ENCODE peak calls at places on chromosome 1, in seven cellular contexts. Q is cardiac muscle cell; R is naive thymus-derived CD4-positive, alpha-beta T cell; U is psoas muscle; O is hepatocyte; P is BE2C; N is fibroblast of lung. I is an unnamed sample.

GRCh38 chr1:192474080-192474683 is 101.4 kb upstream of the RGS1 start:
- DNase-seq in Q (peak), R (peak), U (no peak), O (peak), P (no peak), N (peak), I (no peak)

GRCh38 chr1:50503515-50503914 is 80.3 kb upstream of the DMRTA2 start:
- DNase-seq in Q (no peak), R (no peak), U (no peak), O (no peak), P (no peak), N (no peak), I (no peak)

GRCh38 chr1:91750398-91750996 is 135.5 kb downstream of the TGFBR3 start:
- DNase-seq in Q (peak), R (no peak), U (no peak), O (no peak), P (no peak), N (no peak), I (no peak)

GRCh38 chr1:189657715-189658114 is 819.9 kb downstream of the BRINP3 start:
- DNase-seq in Q (no peak), R (no peak), U (no peak), O (no peak), P (no peak), N (no peak), I (no peak)

GRCh38 chr1:33036051-33036525 is 595 bp downstream of the AK2 start:
- DNase-seq in Q (no peak), R (no peak), U (no peak), O (peak), P (no peak), N (peak), I (no peak)

GRCh38 chr1:234780531-234781162 is 170.7 kb upstream of the IRF2BP2 start:
- DNase-seq in Q (no peak), R (no peak), U (peak), O (peak), P (no peak), N (no peak), I (no peak)

GRCh38 chr1:99702221-99702620 is 56.3 kb downstream of the PALMD start:
- DNase-seq in Q (no peak), R (no peak), U (no peak), O (no peak), P (no peak), N (no peak), I (no peak)

GRCh38 chr1:110218739-110219138 is 8.6 kb downstream of the KCNC4 start:
- DNase-seq in Q (no peak), R (no peak), U (no peak), O (peak), P (no peak), N (no peak), I (no peak)

GRCh38 chr1:153919879-153920852 is 2.6 kb downstream of the GATAD2B start:
- DNase-seq in Q (peak), R (peak), U (no peak), O (no peak), P (no peak), N (peak), I (peak)

GRCh38 chr1:15139654-15140350 is 13.7 kb upstream of the TMEM51 start:
- DNase-seq in Q (no peak), R (no peak), U (no peak), O (peak), P (peak), N (no peak), I (no peak)

GRCh38 chr1:245166471-245166885 is 11.7 kb downstream of the KIF26B start:
- DNase-seq in Q (peak), R (no peak), U (no peak), O (peak), P (peak), N (peak), I (no peak)

GRCh38 chr1:17274186-17275170 is 25.6 kb downstream of the PADI3 start:
- DNase-seq in Q (peak), R (no peak), U (no peak), O (peak), P (peak), N (peak), I (no peak)

GRCh38 chr1:218475275-218475674 is 130.1 kb downstream of the TGFB2 start:
- DNase-seq in Q (no peak), R (no peak), U (no peak), O (no peak), P (no peak), N (no peak), I (no peak)

GRCh38 chr1:187153047-187153446 is 324.3 kb downstream of the PLA2G4A start:
- DNase-seq in Q (no peak), R (no peak), U (no peak), O (no peak), P (no peak), N (no peak), I (no peak)

GRCh38 chr1:91864017-91864700 is 21.8 kb downstream of the TGFBR3 start:
- DNase-seq in Q (peak), R (no peak), U (no peak), O (no peak), P (no peak), N (peak), I (no peak)

GRCh38 chr1:56968878-56969495 is 3.2 kb upstream of the C8B start:
- DNase-seq in Q (no peak), R (no peak), U (no peak), O (no peak), P (no peak), N (no peak), I (no peak)

GRCh38 chr1:44227211-44227610 is 13.9 kb downstream of the DMAP1 start:
- DNase-seq in Q (no peak), R (no peak), U (no peak), O (no peak), P (no peak), N (peak), I (no peak)

GRCh38 chr1:220894924-220895256 is 15.6 kb downstream of the HLX start:
- DNase-seq in Q (no peak), R (no peak), U (no peak), O (no peak), P (no peak), N (no peak), I (no peak)

GRCh38 chr1:243851129-243851756 is 1.2 kb upstream of the AKT3 start:
- DNase-seq in Q (no peak), R (no peak), U (no peak), O (no peak), P (no peak), N (peak), I (no peak)

GRCh38 chr1:231058416-231059109 is 18.5 kb upstream of the FAM89A start:
- DNase-seq in Q (no peak), R (no peak), U (no peak), O (peak), P (no peak), N (no peak), I (no peak)

GRCh38 chr1:97412155-97412554 is 508.7 kb downstream of the DPYD start:
- DNase-seq in Q (peak), R (no peak), U (no peak), O (no peak), P (no peak), N (peak), I (no peak)

GRCh38 chr1:208936431-208936830 is 647.1 kb upstream of the CAMK1G start:
- DNase-seq in Q (no peak), R (no peak), U (no peak), O (no peak), P (no peak), N (no peak), I (no peak)

DNA sequence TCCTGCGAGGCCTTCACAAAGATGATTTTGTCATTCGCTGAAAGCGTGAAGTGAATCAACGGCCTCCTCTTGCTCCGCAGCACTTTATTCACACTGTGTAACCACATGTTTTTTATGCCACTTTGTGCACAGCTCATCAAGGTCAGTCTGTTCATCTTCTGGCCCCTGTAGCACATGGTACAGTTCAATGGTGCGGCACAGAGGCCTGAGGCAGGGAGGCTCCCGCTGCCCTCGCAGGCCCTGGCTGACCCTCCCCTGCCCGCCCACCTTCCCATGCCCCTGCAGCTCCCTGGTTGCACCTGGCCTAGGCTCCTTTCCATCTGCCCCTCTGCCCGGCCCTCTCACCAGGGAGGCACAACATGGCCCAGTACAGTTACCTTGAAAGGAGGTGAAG is 87.5 kb downstream of the CD247 start:
- DNase-seq in Q (no peak), R (no peak), U (no peak), O (no peak), P (no peak), N (no peak), I (no peak)
- H3K4me3 ChIP-seq in Q (no peak), R (no peak), U (no peak), O (no peak), P (no peak), N (no peak), I (no peak)

GRCh38 chr1:27427836-27428315 is 35.5 kb downstream of the GPR3 start:
- DNase-seq in Q (no peak), R (no peak), U (no peak), O (no peak), P (no peak), N (no peak), I (no peak)

GRCh38 chr1:27429029-27429425 is 36.6 kb downstream of the GPR3 start:
- DNase-seq in Q (no peak), R (no peak), U (no peak), O (no peak), P (no peak), N (no peak), I (no peak)

GRCh38 chr1:27428316-27429028 is 36.0 kb downstream of the GPR3 start:
- DNase-seq in Q (peak), R (no peak), U (peak), O (peak), P (peak), N (no peak), I (no peak)

GRCh38 chr1:27423701-27424100 is 31.3 kb downstream of the GPR3 start:
- DNase-seq in Q (no peak), R (no peak), U (no peak), O (no peak), P (no peak), N (no peak), I (no peak)

DNA sequence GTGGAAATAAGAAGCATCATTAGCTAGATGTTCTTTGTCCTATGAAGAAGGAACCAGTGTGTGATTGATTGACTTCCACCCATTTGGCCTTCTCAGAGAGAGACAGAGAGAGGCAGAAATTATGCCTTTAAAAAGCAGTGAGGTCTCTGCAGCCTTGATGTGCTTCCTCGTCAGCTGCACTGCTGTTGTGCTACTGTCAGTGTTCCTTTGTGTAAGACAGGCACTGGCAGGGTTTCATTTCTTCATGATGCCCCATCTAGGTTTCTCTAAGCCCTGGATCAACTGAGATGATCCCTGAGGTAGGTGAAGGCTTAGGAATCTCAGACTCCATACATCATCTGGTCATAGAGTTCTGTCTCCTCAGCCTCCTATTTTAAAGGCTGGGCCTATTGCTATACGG is 34.9 kb downstream of the GPR3 start:
- DNase-seq in Q (no peak), R (peak), U (no peak), O (no peak), P (no peak), N (no peak), I (no peak)
- H3K4me3 ChIP-seq in Q (no peak), R (no peak), U (no peak), O (no peak), P (no peak), N (no peak), I (no peak)

DNA sequence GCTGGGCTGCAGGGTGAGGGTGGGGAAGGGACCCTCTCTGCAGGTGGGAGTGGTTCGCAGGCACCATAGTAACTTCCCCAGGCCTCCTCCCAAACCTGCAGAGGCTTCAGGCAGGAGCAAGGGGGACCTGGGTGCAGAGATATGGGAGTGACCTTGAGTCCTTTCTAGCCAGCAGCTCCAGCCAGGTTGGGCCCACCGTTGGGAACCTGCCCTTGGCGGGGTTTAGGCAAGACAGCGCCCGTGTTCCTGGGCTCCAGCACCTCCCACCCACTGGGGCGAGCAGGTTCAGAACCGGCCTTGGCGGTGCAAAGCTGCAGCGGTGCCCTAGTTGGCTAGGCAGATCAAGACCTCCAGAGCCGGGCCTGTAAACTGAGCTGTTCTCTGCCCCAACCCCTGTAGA is 2.2 kb upstream of the PRDM16 start:
- DNase-seq in Q (no peak), R (no peak), U (no peak), O (no peak), P (no peak), N (no peak), I (no peak)
- H3K4me3 ChIP-seq in Q (peak), R (no peak), U (no peak), O (no peak), P (no peak), N (no peak), I (no peak)

DNA sequence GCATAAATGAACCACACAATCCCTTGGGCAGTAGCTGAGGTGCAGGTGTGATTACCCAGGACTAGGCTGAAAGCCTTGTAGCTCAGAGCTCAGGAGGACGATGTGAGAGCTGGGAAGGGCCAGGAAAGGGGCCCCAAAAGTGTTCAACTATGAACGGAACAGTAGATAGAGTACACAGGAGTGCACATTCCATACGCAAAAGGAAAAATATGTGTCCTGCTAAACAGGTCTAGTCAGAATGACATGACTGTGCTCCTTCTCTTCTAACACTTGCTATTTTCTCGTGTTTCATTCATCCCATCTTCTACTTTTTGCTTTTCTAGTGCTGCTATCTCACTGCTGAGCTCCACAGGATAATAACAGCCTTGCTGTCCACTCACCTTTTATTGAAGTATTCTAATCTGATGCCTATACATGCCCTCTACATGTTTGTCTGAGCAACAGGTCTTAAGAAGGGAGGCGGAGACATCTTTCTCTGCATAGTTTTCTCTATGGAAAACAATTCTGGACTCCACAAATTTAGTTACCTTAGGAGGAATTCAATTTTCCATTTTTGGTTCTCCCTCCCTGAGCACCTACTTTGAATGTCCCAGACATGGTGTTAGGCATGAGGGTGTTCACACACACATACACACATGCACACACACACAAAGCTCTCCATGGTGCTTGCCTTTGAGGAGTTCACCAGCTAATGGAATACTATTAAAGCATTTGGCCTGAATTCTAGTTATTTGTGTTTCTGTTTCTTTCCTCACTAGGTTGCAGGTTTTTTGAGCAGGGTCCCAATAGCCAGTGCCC is 3.4 kb downstream of the S100A10 start:
- DNase-seq in Q (peak), R (no peak), U (no peak), O (no peak), P (no peak), N (no peak), I (no peak)
- H3K4me3 ChIP-seq in Q (no peak), R (no peak), U (no peak), O (peak), P (no peak), N (peak), I (peak)

GRCh38 chr1:6424619-6425593 is at the start of gene ESPN:
- DNase-seq in Q (no peak), R (no peak), U (no peak), O (peak), P (no peak), N (no peak), I (no peak)
- H3K4me3 ChIP-seq in Q (no peak), R (peak), U (no peak), O (no peak), P (no peak), N (no peak), I (no peak)

DNA sequence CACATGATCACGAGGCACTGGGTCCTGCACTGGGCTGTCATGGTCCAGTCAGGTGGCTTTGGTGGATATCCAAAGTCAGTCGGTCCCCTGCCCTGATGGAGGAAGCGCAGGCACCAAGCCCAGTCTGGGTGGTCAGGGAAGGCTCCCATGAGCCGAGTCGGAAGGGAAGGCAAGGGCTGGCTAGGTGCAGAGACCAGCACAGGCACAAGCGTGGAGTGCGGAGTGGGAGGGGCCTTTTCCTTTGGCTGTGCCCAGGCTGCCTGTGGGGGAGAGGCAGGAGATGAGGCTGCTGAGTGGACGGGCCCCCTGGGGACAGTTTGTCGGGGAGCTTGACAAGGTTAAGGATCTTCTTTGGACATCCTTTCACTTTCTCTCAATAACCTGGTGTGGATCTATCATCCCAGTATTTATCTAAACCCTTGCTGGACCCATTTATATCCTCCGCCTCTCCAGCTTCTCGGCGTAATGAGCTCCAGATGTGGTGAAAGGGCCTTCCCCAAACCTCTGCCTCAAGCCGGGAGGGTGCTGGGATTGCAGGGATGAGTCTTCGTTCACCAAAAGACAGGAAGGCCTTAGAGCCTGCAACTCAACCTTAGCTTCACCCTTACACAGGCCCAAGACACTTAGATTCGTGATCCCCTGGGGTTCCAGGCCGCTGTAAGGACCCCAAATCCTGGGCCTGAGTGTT is 42.9 kb downstream of the EPHB2 start:
- DNase-seq in Q (peak), R (no peak), U (peak), O (no peak), P (no peak), N (peak), I (peak)
- H3K4me3 ChIP-seq in Q (no peak), R (no peak), U (no peak), O (no peak), P (no peak), N (no peak), I (peak)

DNA sequence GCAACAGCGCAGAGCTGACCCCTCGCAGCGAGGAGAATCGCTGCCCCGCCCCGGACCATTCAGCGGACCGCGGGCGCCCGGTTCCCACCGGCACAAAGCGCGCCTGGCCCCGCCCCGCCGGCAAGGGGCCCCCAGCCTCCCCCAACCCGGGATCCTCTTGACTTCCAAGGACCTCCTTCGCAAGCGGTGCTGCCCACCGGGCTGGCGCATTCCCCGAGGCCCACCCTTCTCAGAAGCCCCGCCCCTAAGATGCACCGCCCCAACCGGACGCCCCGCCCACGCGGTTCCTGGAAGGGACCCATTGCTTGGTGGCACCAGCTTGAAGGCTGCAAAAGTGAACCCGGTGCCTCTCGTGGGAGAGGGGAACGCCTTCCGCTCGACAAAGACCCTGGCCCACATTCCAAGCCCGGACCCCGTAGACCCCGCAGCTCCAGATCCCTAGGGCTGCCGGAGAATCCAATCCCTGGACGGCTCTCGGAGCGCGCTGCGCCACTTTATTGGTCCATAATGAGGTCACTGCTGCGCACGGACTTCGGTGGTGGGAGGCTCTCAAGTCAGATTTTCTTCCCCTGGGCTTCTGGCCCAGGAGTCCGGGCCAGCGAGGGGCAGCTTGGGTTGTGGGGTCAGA is 2.0 kb downstream of the HES3 start:
- DNase-seq in Q (no peak), R (peak), U (peak), O (peak), P (peak), N (no peak), I (no peak)
- H3K4me3 ChIP-seq in Q (peak), R (no peak), U (no peak), O (no peak), P (peak), N (no peak), I (peak)